ENCODE peak calls at places on chromosome 7, in five cellular contexts. V, L, X, W and U are unnamed samples.

GRCh38 chr7:4745265-4745919 is 30.0 kb upstream of the AP5Z1 start:
- DNase-seq in V (no peak), L (no peak), X (no peak), W (no peak), U (no peak)

GRCh38 chr7:41045556-41046123 is 657.2 kb downstream of the INHBA start:
- DNase-seq in V (no peak), L (no peak), X (no peak), W (no peak), U (no peak)

GRCh38 chr7:118858651-118859149 is 634.2 kb downstream of the ANKRD7 start:
- DNase-seq in V (no peak), L (no peak), X (no peak), W (no peak), U (no peak)

GRCh38 chr7:130393799-130394411 is 13.6 kb downstream of the CPA1 start:
- DNase-seq in V (no peak), L (no peak), X (no peak), W (no peak), U (no peak)

GRCh38 chr7:127514499-127514898 is 70.9 kb downstream of the GCC1 start:
- DNase-seq in V (no peak), L (peak), X (peak), W (peak), U (peak)

GRCh38 chr7:26376208-26376917 is 84.7 kb downstream of the SNX10 start:
- DNase-seq in V (peak), L (peak), X (no peak), W (no peak), U (no peak)

GRCh38 chr7:148044173-148044572 is 546.4 kb upstream of the C7orf33 start:
- DNase-seq in V (no peak), L (no peak), X (no peak), W (no peak), U (no peak)

GRCh38 chr7:100088621-100089457 is at the start of gene COPS6:
- DNase-seq in V (peak), L (peak), X (peak), W (peak), U (peak)

GRCh38 chr7:55185941-55186609 is 167.3 kb downstream of the EGFR start:
- DNase-seq in V (peak), L (no peak), X (peak), W (peak), U (peak)

GRCh38 chr7:137127806-137128205 is 215.7 kb downstream of the PTN start:
- DNase-seq in V (no peak), L (no peak), X (no peak), W (no peak), U (no peak)

GRCh38 chr7:30594055-30594539 is 581 bp upstream of the GARS1 start:
- DNase-seq in V (no peak), L (peak), X (peak), W (no peak), U (no peak)

GRCh38 chr7:128217972-128218652 is 23.0 kb upstream of the LEP start:
- DNase-seq in V (no peak), L (no peak), X (no peak), W (no peak), U (no peak)

GRCh38 chr7:25754333-25754732 is 397.7 kb upstream of the NFE2L3 start:
- DNase-seq in V (no peak), L (no peak), X (no peak), W (no peak), U (no peak)

GRCh38 chr7:119964640-119965542 is 308.1 kb upstream of the KCND2 start:
- DNase-seq in V (no peak), L (no peak), X (no peak), W (peak), U (peak)

GRCh38 chr7:17007841-17008240 is 126.1 kb upstream of the AGR3 start:
- DNase-seq in V (no peak), L (no peak), X (no peak), W (no peak), U (no peak)

GRCh38 chr7:116517626-116518025 is 7.2 kb upstream of the CAV1 start:
- DNase-seq in V (no peak), L (no peak), X (no peak), W (no peak), U (no peak)

GRCh38 chr7:71712653-71713180 is 580.8 kb downstream of the GALNT17 start:
- DNase-seq in V (no peak), L (no peak), X (no peak), W (no peak), U (no peak)

GRCh38 chr7:497946-498655 is 21.5 kb downstream of the PDGFA start:
- DNase-seq in V (no peak), L (no peak), X (no peak), W (no peak), U (no peak)